ENCODE peak calls at places on chromosomes 13 and 19, in ten cellular contexts. U, Z, B, O, F, J, L, K, I and A are unnamed samples.

GRCh38 chr19:4606921-4607678 is 32.2 kb upstream of the TNFAIP8L1 start:
- DNase-seq in U (peak), Z (no peak), B (peak), O (peak), F (peak), J (no peak), L (no peak), K (no peak), I (no peak), A (no peak)

GRCh38 chr13:51191743-51192142 is 30.5 kb upstream of the FAM124A start:
- DNase-seq in U (no peak), Z (no peak), B (no peak), O (no peak), F (no peak), J (no peak), L (no peak), K (no peak), I (no peak), A (no peak)

GRCh38 chr13:112346173-112346898 is 29.8 kb upstream of the SPACA7 start:
- DNase-seq in U (peak), Z (no peak), B (no peak), O (peak), F (no peak), J (no peak), L (no peak), K (no peak), I (peak), A (no peak)

GRCh38 chr19:41298327-41298964 is 11.5 kb upstream of the CCDC97 start:
- DNase-seq in U (no peak), Z (peak), B (peak), O (no peak), F (peak), J (no peak), L (no peak), K (peak), I (no peak), A (peak)

GRCh38 chr19:12965017-12965811 is 4.2 kb upstream of the DAND5 start:
- DNase-seq in U (peak), Z (peak), B (peak), O (peak), F (peak), J (no peak), L (peak), K (peak), I (peak), A (no peak)

GRCh38 chr13:110044521-110045200 is 258.3 kb upstream of the IRS2 start:
- DNase-seq in U (no peak), Z (peak), B (no peak), O (peak), F (no peak), J (no peak), L (no peak), K (no peak), I (no peak), A (no peak)

GRCh38 chr13:38630780-38631179 is 56.1 kb upstream of the FREM2 start:
- DNase-seq in U (no peak), Z (peak), B (no peak), O (no peak), F (no peak), J (no peak), L (no peak), K (no peak), I (no peak), A (no peak)

GRCh38 chr19:31553112-31553843 is 204.0 kb upstream of the TSHZ3 start:
- DNase-seq in U (no peak), Z (no peak), B (no peak), O (no peak), F (no peak), J (no peak), L (no peak), K (no peak), I (no peak), A (no peak)

GRCh38 chr13:35566340-35566739 is 89.9 kb upstream of the MAB21L1 start:
- DNase-seq in U (no peak), Z (peak), B (no peak), O (no peak), F (no peak), J (no peak), L (no peak), K (peak), I (no peak), A (no peak)

GRCh38 chr19:2252481-2253105 is 3.5 kb downstream of the AMH start:
- DNase-seq in U (no peak), Z (no peak), B (peak), O (no peak), F (no peak), J (no peak), L (no peak), K (no peak), I (no peak), A (no peak)

GRCh38 chr19:50203281-50204080 is at the start of gene MYH14:
- DNase-seq in U (peak), Z (peak), B (peak), O (no peak), F (peak), J (peak), L (peak), K (no peak), I (peak), A (no peak)

GRCh38 chr13:109646423-109646822 is 140.0 kb downstream of the IRS2 start:
- DNase-seq in U (no peak), Z (no peak), B (no peak), O (no peak), F (no peak), J (no peak), L (no peak), K (no peak), I (no peak), A (no peak)

GRCh38 chr19:50569938-50570540 is 1.8 kb upstream of the LRRC4B start:
- DNase-seq in U (no peak), Z (no peak), B (no peak), O (no peak), F (no peak), J (no peak), L (no peak), K (no peak), I (no peak), A (no peak)

GRCh38 chr19:53328967-53329366 is 4.6 kb upstream of the ZNF845 start:
- DNase-seq in U (no peak), Z (peak), B (peak), O (no peak), F (peak), J (peak), L (no peak), K (peak), I (peak), A (no peak)

GRCh38 chr13:42486711-42487198 is 87.2 kb upstream of the TNFSF11 start:
- DNase-seq in U (no peak), Z (peak), B (no peak), O (no peak), F (no peak), J (no peak), L (no peak), K (peak), I (no peak), A (no peak)

GRCh38 chr19:39474139-39474620 is 6.5 kb upstream of the TIMM50 start:
- DNase-seq in U (peak), Z (peak), B (peak), O (no peak), F (peak), J (no peak), L (no peak), K (peak), I (peak), A (no peak)

GRCh38 chr19:44808463-44809371 is at the start of gene BCAM:
- DNase-seq in U (peak), Z (peak), B (peak), O (peak), F (peak), J (no peak), L (no peak), K (peak), I (no peak), A (no peak)

GRCh38 chr13:104315606-104316005 is 1249.4 kb upstream of the SLC10A2 start:
- DNase-seq in U (no peak), Z (peak), B (no peak), O (no peak), F (no peak), J (no peak), L (no peak), K (peak), I (no peak), A (peak)

GRCh38 chr13:109809216-109809890 is 23.0 kb upstream of the IRS2 start:
- DNase-seq in U (no peak), Z (no peak), B (no peak), O (no peak), F (no peak), J (peak), L (no peak), K (no peak), I (no peak), A (no peak)